ENCODE peak calls at places on chromosomes 4 and X, in nine cellular contexts. N, S, Z, K, I, C, O, W and B are unnamed samples. For H3K36me3 and H3K9me3, the result is how much of the 10 kb centered on the place peaks cover.

GRCh38 chrX:34521563-34521962 is 135.5 kb downstream of the TMEM47 start:
- DNase-seq in W (no peak), C (no peak), I (no peak), K (peak), S (no peak), O (no peak), Z (peak), N (no peak), B (no peak)

GRCh38 chr4:41360911-41361830 is 104.4 kb downstream of the UCHL1 start:
- DNase-seq in O (no peak), W (peak), N (peak), I (no peak), Z (peak), S (peak), K (no peak), C (no peak), B (peak)

GRCh38 chrX:8364369-8365141 is 100.1 kb upstream of the VCX3B start:
- DNase-seq in Z (peak), C (no peak), N (peak), S (no peak), W (no peak), I (no peak), K (no peak), O (no peak), B (peak)

GRCh38 chrX:112279940-112280339 is 197.4 kb upstream of the TRPC5 start:
- DNase-seq in N (no peak), O (no peak), W (no peak), K (no peak), I (no peak), Z (no peak), S (no peak), C (no peak), B (no peak)

GRCh38 chr4:68368566-68369473 is 18.9 kb upstream of the YTHDC1 start:
- DNase-seq in W (no peak), K (peak), O (no peak), S (no peak), I (no peak), C (no peak), N (no peak), Z (no peak), B (no peak)

GRCh38 chr4:41795796-41796195 is 47.3 kb upstream of the PHOX2B start:
- DNase-seq in W (no peak), I (no peak), N (no peak), S (no peak), C (no peak), O (no peak), Z (no peak), K (no peak), B (no peak)

GRCh38 chrX:132843387-132843786 is 115.0 kb downstream of the HS6ST2 start:
- DNase-seq in S (no peak), W (no peak), C (no peak), O (no peak), K (no peak), N (no peak), I (no peak), Z (no peak), B (no peak)

GRCh38 chr4:168553714-168554370 is 57.0 kb downstream of the PALLD start:
- DNase-seq in O (no peak), N (no peak), W (no peak), C (no peak), I (no peak), Z (no peak), K (no peak), S (no peak), B (no peak)

GRCh38 chr4:14837860-14838259 is 164.4 kb upstream of the CPEB2 start:
- DNase-seq in O (peak), N (no peak), S (no peak), K (no peak), I (no peak), C (no peak), W (no peak), Z (peak), B (no peak)

GRCh38 chr4:156779774-156780173 is 191.8 kb downstream of the PDGFC start:
- DNase-seq in C (no peak), W (no peak), Z (no peak), K (peak), O (no peak), N (no peak), S (no peak), I (peak), B (no peak)

GRCh38 chr4:140141196-140141845 is 12.7 kb downstream of the MAML3 start:
- DNase-seq in S (no peak), K (no peak), I (no peak), C (no peak), W (no peak), O (no peak), Z (no peak), N (no peak), B (peak)

GRCh38 chr4:42482516-42483327 is 85.4 kb downstream of the SHISA3 start:
- DNase-seq in C (no peak), S (no peak), Z (no peak), W (no peak), O (no peak), N (no peak), K (peak), I (no peak), B (no peak)

GRCh38 chr4:7003176-7003878 is 39.8 kb upstream of the TADA2B start:
- DNase-seq in W (no peak), N (no peak), S (no peak), Z (no peak), K (no peak), O (no peak), I (no peak), C (no peak), B (no peak)

GRCh38 chr4:139234258-139234657 is 45.8 kb downstream of the MGARP start:
- DNase-seq in I (no peak), O (no peak), S (no peak), Z (no peak), W (no peak), C (no peak), N (no peak), K (no peak), B (no peak)

DNA sequence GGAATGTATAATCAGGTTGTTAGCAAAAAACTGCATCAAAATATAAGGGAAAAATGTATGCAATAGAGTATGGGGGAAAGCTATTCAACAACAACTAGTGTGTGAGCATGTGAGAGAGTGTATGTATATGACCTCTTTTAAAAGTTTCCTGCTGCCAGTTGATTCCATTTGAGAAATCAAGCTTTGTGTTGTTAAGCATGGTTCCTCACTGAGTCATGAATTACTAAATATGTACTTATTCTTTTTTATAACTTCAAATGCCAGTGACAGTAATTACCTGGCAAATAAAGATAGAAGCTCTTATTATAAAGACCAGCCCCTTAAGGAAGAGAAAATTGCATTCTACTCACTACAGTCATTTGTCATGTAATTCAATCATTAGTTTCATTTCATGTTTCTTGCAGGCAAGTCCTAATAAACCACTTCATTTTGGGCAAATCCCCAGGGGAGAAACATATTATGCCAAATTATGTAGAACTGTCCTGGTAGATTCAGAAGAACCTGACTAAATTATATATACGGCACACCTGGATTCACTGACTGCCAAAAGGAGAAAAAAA is 19.2 kb downstream of the RASGEF1B start:
- DNase-seq in K (peak), N (no peak), W (no peak), Z (no peak), O (no peak), C (no peak), I (no peak), S (no peak), B (no peak)
- H3K36me3 ChIP-seq in K (under half), N (under half), W (under half), Z (under half), O (under half), C (under half), I (under half), S (under half), B (under half)

DNA sequence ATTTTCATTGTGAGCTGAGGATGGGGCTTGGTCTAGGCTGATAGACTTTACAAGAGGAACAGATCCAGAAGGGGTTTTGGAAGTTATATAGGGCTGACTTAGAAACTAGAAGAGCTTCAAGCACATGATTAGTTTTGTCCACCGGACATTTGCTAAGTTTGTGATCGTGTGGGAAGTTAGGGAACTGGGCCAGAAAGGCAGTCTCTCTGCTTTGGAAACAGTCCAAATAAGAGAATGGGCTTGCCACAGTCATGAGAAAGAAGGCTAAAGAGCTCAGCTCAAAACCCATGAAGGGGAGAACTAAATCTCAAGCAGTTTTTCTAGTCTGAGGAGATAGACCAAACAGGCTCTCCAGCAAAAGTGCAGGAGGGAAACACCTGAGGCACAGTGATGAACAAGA is 67.8 kb downstream of the ZNF674 start:
- DNase-seq in W (no peak), C (no peak), S (no peak), K (peak), I (no peak), N (no peak), O (no peak), Z (no peak), B (no peak)
- H3K9me3 ChIP-seq in W (under half), C (under half), S (under half), K (under half), I (under half), N (under half), O (under half), Z (under half), B (under half)

GRCh38 chr4:2948895-2949781 is 14.1 kb downstream of the NOP14 start:
- DNase-seq in K (no peak), S (no peak), Z (no peak), C (no peak), I (peak), W (no peak), O (no peak), N (no peak), B (no peak)
- H3K36me3 ChIP-seq in K (half or more), S (under half), Z (under half), C (half or more), I (half or more), W (under half), O (under half), N (half or more), B (under half)

GRCh38 chr4:175033162-175033561 is 115.0 kb downstream of the ADAM29 start:
- DNase-seq in N (no peak), K (no peak), C (no peak), S (no peak), O (no peak), I (no peak), Z (no peak), W (no peak), B (no peak)

GRCh38 chr4:175034007-175034406 is 115.8 kb downstream of the ADAM29 start:
- DNase-seq in N (no peak), W (no peak), Z (no peak), O (no peak), C (no peak), I (no peak), K (no peak), S (no peak), B (no peak)

GRCh38 chr4:175034986-175035705 is 117.0 kb downstream of the ADAM29 start:
- DNase-seq in O (no peak), Z (no peak), S (no peak), K (no peak), C (no peak), W (no peak), I (no peak), N (no peak), B (no peak)

GRCh38 chr4:175035907-175036306 is 117.7 kb downstream of the ADAM29 start:
- DNase-seq in W (no peak), K (no peak), Z (no peak), N (no peak), C (no peak), I (no peak), O (no peak), S (no peak), B (no peak)
- H3K9me3 ChIP-seq in W (under half), K (under half), Z (under half), N (under half), C (under half), I (under half), O (under half), S (under half), B (under half)

DNA sequence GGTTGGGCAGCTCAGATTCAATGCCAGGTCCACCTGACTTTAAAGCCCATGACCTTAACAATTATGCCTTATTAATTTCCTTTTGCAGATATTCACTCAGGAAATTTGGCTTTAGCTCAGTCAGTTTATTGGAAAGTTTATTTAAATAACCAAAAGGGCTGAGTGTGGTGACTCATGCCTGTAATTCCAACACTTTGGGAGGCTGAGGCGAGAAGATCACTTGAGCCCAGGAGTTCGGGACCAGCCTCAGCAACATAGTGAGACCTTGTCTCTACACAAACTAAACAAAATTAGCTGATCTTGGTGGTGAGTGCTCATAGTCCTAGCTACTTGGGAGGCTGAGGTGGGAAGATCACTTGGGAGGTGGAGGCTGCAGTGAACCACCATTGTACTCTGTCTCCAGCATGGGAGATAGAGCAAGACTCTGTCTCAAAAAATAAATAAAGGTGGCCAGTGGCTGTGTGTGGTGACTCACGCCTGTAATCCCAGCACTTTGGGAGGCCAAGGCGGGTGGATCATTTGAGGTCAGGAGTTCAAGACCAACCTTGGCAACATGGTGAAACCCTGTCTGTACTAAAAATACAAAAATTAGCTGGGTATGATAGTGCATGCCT is 43.3 kb downstream of the RHOH start:
- DNase-seq in I (no peak), K (peak), N (no peak), Z (no peak), W (no peak), C (no peak), S (no peak), O (no peak), B (no peak)
- H3K36me3 ChIP-seq in I (under half), K (under half), N (under half), Z (under half), W (under half), C (under half), S (under half), O (under half), B (under half)

DNA sequence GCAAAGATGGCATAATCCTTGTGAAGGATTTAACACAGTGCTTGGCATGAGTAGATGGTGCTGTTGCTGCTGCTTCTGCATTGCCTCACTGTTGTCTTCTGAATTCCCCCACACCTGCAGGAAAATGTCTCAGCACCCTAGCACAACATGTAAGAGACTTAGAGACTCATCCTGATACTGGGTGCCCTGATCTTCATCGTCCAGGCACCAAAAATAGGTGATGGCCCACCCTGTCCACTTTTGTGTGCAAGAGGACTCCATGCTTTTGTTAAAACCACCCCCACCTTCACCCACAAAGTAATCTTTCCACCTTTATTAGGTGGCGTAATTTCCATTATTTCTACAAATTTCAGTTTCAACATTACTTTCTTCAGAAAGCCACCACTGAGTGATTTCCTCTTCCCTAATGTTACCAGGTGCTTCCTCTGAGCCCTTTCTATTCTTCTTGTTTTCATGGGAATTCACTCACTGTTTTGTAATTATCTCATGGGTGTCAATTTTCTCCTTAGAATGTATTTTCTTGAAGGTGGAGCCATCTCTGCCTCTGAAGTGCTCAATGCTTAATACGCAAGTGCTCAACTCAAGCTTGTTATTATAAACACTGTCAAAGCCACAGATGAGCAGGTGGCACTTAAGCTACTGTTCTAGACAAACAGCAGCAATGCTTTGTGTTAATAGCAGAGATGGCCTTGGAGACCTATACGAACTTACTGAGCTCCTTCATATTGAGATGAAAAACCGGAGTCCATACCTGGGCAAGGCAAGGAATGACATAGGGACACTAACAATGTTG is 89.5 kb downstream of the HS3ST1 start:
- DNase-seq in I (no peak), Z (no peak), S (no peak), N (no peak), K (no peak), O (no peak), W (no peak), C (no peak), B (no peak)
- H3K9me3 ChIP-seq in I (under half), Z (under half), S (under half), N (under half), K (under half), O (under half), W (under half), C (under half), B (under half)